ENCODE peak calls at places on chromosomes 12 and 14, in nine cellular contexts. S, C, H, J, D, T, I, U and N are unnamed samples.

GRCh38 chr12:106840217-106840616 is 65.7 kb downstream of the RIC8B start:
- DNase-seq in S (no peak), C (peak; percentile 58), H (peak; percentile 74), J (no peak), D (peak; percentile 22), T (no peak), I (peak; percentile 76), U (peak; percentile 79), N (peak; percentile 72)

GRCh38 chr12:11069854-11070253 is 7.8 kb upstream of the TAS2R46 start:
- DNase-seq in S (no peak), C (no peak), H (no peak), J (no peak), D (no peak), T (no peak), I (no peak), U (no peak), N (no peak)

GRCh38 chr12:18045446-18046001 is 44.5 kb downstream of the RERGL start:
- DNase-seq in S (no peak), C (no peak), H (no peak), J (no peak), D (no peak), T (no peak), I (no peak), U (no peak), N (no peak)

GRCh38 chr12:9717070-9717925 is 15.6 kb downstream of the CLECL1 start:
- DNase-seq in S (no peak), C (no peak), H (no peak), J (no peak), D (no peak), T (no peak), I (no peak), U (no peak), N (no peak)

GRCh38 chr12:57620245-57620935 is 9.2 kb downstream of the ARHGEF25 start:
- DNase-seq in S (no peak), C (no peak), H (no peak), J (no peak), D (no peak), T (no peak), I (no peak), U (no peak), N (no peak)

GRCh38 chr12:88188180-88188579 is 46.1 kb downstream of the TMTC3 start:
- DNase-seq in S (no peak), C (peak; percentile 21), H (peak; percentile 53), J (no peak), D (no peak), T (no peak), I (peak; percentile 9), U (no peak), N (no peak)

GRCh38 chr14:93959239-93960107 is 16.9 kb downstream of the ASB2 start:
- DNase-seq in S (peak; percentile 94), C (peak; percentile 85), H (peak; percentile 88), J (peak; percentile 78), D (peak; percentile 45), T (peak; percentile 91), I (peak; percentile 86), U (peak; percentile 75), N (peak; percentile 94)

GRCh38 chr14:74634481-74634880 is 22.4 kb upstream of the LTBP2 start:
- DNase-seq in S (no peak), C (no peak), H (no peak), J (no peak), D (no peak), T (no peak), I (no peak), U (peak; percentile 52), N (no peak)

GRCh38 chr14:70282666-70283065 is 76.8 kb downstream of the COX16 start:
- DNase-seq in S (no peak), C (no peak), H (no peak), J (no peak), D (no peak), T (no peak), I (no peak), U (no peak), N (no peak)

GRCh38 chr14:103072595-103073366 is 11.2 kb upstream of the LBHD2 start:
- DNase-seq in S (no peak), C (no peak), H (no peak), J (peak; percentile 58), D (peak; percentile 44), T (peak; percentile 54), I (no peak), U (no peak), N (no peak)

GRCh38 chr12:127400231-127400630 is 866.7 kb upstream of the TMEM132C start:
- DNase-seq in S (no peak), C (no peak), H (peak; percentile 3), J (no peak), D (no peak), T (no peak), I (no peak), U (no peak), N (no peak)

GRCh38 chr12:14567311-14568195 is at the start of gene PLBD1:
- DNase-seq in S (no peak), C (peak; percentile 29), H (peak; percentile 19), J (peak; percentile 91), D (peak; percentile 82), T (peak; percentile 79), I (peak; percentile 43), U (peak; percentile 52), N (peak; percentile 68)

GRCh38 chr14:39246618-39247017 is 12.9 kb downstream of the MIA2 start:
- DNase-seq in S (no peak), C (no peak), H (no peak), J (no peak), D (no peak), T (no peak), I (no peak), U (no peak), N (no peak)

GRCh38 chr12:53190108-53190729 is 9.5 kb upstream of the CSAD start:
- DNase-seq in S (no peak), C (peak; percentile 67), H (peak; percentile 79), J (peak; percentile 76), D (peak; percentile 56), T (peak; percentile 71), I (peak; percentile 59), U (peak; percentile 69), N (peak; percentile 76)

GRCh38 chr14:51447411-51447810 is 204.3 kb upstream of the FRMD6 start:
- DNase-seq in S (no peak), C (no peak), H (no peak), J (no peak), D (no peak), T (no peak), I (no peak), U (no peak), N (no peak)

GRCh38 chr12:49885663-49886461 is 17.8 kb downstream of the FAIM2 start:
- DNase-seq in S (no peak), C (no peak), H (no peak), J (no peak), D (no peak), T (no peak), I (no peak), U (no peak), N (no peak)

GRCh38 chr14:83988274-83988673 is 1541.7 kb upstream of the FLRT2 start:
- DNase-seq in S (peak; percentile 82), C (no peak), H (peak; percentile 84), J (no peak), D (no peak), T (no peak), I (peak; percentile 64), U (peak; percentile 7), N (peak; percentile 13)

GRCh38 chr14:83994020-83994419 is 1535.9 kb upstream of the FLRT2 start:
- DNase-seq in S (no peak), C (peak; percentile 33), H (peak; percentile 88), J (no peak), D (no peak), T (no peak), I (peak; percentile 30), U (no peak), N (peak; percentile 16)

GRCh38 chr14:83993545-83993944 is 1536.4 kb upstream of the FLRT2 start:
- DNase-seq in S (no peak), C (no peak), H (peak; percentile 21), J (no peak), D (no peak), T (no peak), I (no peak), U (no peak), N (no peak)

GRCh38 chr14:83991666-83992065 is 1538.3 kb upstream of the FLRT2 start:
- DNase-seq in S (no peak), C (no peak), H (no peak), J (no peak), D (no peak), T (no peak), I (no peak), U (no peak), N (no peak)

DNA sequence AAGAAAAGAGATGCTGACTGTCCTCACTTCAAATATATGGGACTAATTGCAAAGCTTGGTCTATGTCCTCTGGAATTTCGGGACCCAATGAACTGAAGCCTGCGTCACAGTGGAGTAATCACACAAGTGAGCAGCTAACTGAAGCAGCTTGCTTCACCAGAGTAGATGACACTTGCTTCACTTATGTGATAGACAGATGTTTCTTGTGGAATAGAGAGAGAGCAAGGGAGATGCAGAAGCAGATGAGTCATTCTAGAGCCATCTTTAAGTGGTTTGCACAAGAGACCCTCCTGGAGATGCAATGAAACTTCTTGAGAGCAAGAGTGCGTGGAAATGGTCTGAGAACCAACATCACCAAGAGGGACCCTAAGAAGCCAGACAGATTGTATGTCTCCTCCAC is 1537.1 kb upstream of the FLRT2 start:
- DNase-seq in S (peak; percentile 35), C (no peak), H (peak; percentile 65), J (no peak), D (no peak), T (no peak), I (no peak), U (no peak), N (no peak)
- TF ChIP-seq CTCF in S (no peak), C (no peak), H (no peak), J (no peak), D (no peak), T (no peak), I (no peak), U (no peak), N (no peak)

GRCh38 chr14:60204843-60205774 is 39.9 kb upstream of the DHRS7 start:
- DNase-seq in S (no peak), C (no peak), H (no peak), J (no peak), D (no peak), T (no peak), I (no peak), U (no peak), N (no peak)
- H3K4me3 ChIP-seq in S (no peak overlapping the region), C (no peak overlapping the region), H (no peak overlapping the region), J (no peak overlapping the region), D (no peak overlapping the region), T (no peak overlapping the region), I (no peak overlapping the region), U (no peak overlapping the region), N (no peak overlapping the region)

GRCh38 chr14:50340945-50341344 is 28.8 kb downstream of the DMAC2L start:
- DNase-seq in S (no peak), C (no peak), H (no peak), J (no peak), D (no peak), T (no peak), I (no peak), U (no peak), N (no peak)
- TF ChIP-seq CTCF in S (no peak), C (peak; percentile 13), H (peak; percentile 40), J (no peak), D (no peak), T (no peak), I (peak; percentile 6), U (no peak), N (peak; percentile 8)

DNA sequence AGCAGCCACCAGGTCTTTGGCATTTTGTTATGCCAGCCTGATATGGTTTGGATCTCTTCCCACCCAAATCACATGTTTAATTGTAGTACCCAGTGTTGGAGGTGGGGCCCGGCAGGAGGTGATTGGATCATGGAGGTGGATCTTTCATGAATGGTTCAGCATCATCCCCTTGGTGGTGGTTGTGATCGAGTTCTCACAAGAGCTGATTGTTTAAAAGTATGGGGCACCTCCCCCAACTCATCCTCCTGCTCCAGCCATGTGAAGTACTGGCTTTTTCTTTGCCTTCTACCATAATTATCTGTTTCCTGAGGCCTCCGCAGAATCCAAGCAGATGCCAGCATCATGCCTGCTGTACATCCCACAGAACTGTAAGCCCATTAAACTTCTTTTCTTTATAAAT is 12.8 kb upstream of the PRKD1 start:
- DNase-seq in S (no peak), C (no peak), H (no peak), J (no peak), D (no peak), T (no peak), I (no peak), U (no peak), N (no peak)
- H3K4me3 ChIP-seq in S (no peak overlapping the region), C (no peak overlapping the region), H (no peak overlapping the region), J (no peak overlapping the region), D (no peak overlapping the region), T (no peak overlapping the region), I (no peak overlapping the region), U (no peak overlapping the region), N (no peak overlapping the region)